ENCODE peak calls at places on chromosomes 11 and 22, in five cellular contexts. G is K562, N is GM12878, X is H1, H is HepG2. J is an unnamed sample.

GRCh38 chr22:40491990-40492631 is 121.7 kb downstream of the SGSM3 start:
- DNase-seq in G (no peak), N (peak), X (no peak), H (no peak), J (no peak)

GRCh38 chr11:20000022-20000392 is 160.3 kb downstream of the DBX1 start:
- DNase-seq in G (no peak), N (no peak), X (no peak), H (no peak), J (no peak)

GRCh38 chr11:3104051-3104714 is 47.0 kb upstream of the CARS1 start:
- DNase-seq in G (no peak), N (no peak), X (no peak), H (no peak), J (no peak)

GRCh38 chr11:132848336-132848735 is 684.0 kb downstream of the OPCML start:
- DNase-seq in G (no peak), N (no peak), X (no peak), H (no peak), J (no peak)

GRCh38 chr11:111629499-111629898 is 27.2 kb downstream of the SIK2 start:
- DNase-seq in G (no peak), N (no peak), X (no peak), H (no peak), J (no peak)

GRCh38 chr11:86162257-86162656 is 82.3 kb upstream of the EED start:
- DNase-seq in G (peak), N (no peak), X (no peak), H (no peak), J (no peak)

GRCh38 chr11:108534274-108534882 is 36.2 kb upstream of the POGLUT3 start:
- DNase-seq in G (no peak), N (no peak), X (no peak), H (no peak), J (no peak)

GRCh38 chr11:133011604-133012003 is 520.7 kb downstream of the OPCML start:
- DNase-seq in G (no peak), N (no peak), X (no peak), H (no peak), J (no peak)

GRCh38 chr11:64055077-64055476 is 19.3 kb downstream of the FLRT1 start:
- DNase-seq in G (no peak), N (no peak), X (no peak), H (no peak), J (no peak)

GRCh38 chr11:59158206-59159068 is 13.5 kb upstream of the DTX4 start:
- DNase-seq in G (peak), N (no peak), X (no peak), H (peak), J (peak)

GRCh38 chr11:63920870-63921417 is 4.0 kb upstream of the RCOR2 start:
- DNase-seq in G (peak), N (no peak), X (no peak), H (no peak), J (no peak)

GRCh38 chr11:127247261-127247660 is 246.7 kb upstream of the KIRREL3 start:
- DNase-seq in G (no peak), N (no peak), X (no peak), H (no peak), J (no peak)

GRCh38 chr11:69199583-69200295 is 44.0 kb downstream of the SMIM38 start:
- DNase-seq in G (no peak), N (no peak), X (no peak), H (no peak), J (no peak)

GRCh38 chr11:96014234-96014633 is 90.3 kb upstream of the MTMR2 start:
- DNase-seq in G (no peak), N (peak), X (no peak), H (peak), J (peak)

GRCh38 chr11:110529043-110529442 is 99.3 kb downstream of the FDX1 start:
- DNase-seq in G (peak), N (no peak), X (no peak), H (peak), J (peak)

GRCh38 chr11:115469361-115469760 is 34.9 kb downstream of the CADM1 start:
- DNase-seq in G (no peak), N (peak), X (no peak), H (no peak), J (no peak)

GRCh38 chr11:110148775-110149744 is 55.9 kb downstream of the ZC3H12C start:
- DNase-seq in G (peak), N (no peak), X (no peak), H (no peak), J (peak)

GRCh38 chr11:27699926-27700350 is 317 bp downstream of the BDNF start:
- DNase-seq in G (no peak), N (no peak), X (no peak), H (no peak), J (no peak)

GRCh38 chr11:119742263-119742861 is 13.4 kb upstream of the NECTIN1 start:
- DNase-seq in G (peak), N (no peak), X (no peak), H (no peak), J (no peak)

GRCh38 chr22:48866906-48867597 is 960.6 kb downstream of the BRD1 start:
- DNase-seq in G (no peak), N (no peak), X (no peak), H (no peak), J (no peak)

GRCh38 chr11:27201454-27202302 is 161.1 kb downstream of the BBOX1 start:
- DNase-seq in G (peak), N (no peak), X (no peak), H (peak), J (no peak)

GRCh38 chr11:46272816-46273427 is 4.5 kb upstream of the CREB3L1 start:
- DNase-seq in G (peak), N (no peak), X (no peak), H (no peak), J (no peak)

GRCh38 chr11:63672934-63673539 is 1.9 kb upstream of the ATL3 start:
- DNase-seq in G (no peak), N (no peak), X (no peak), H (peak), J (no peak)

GRCh38 chr11:65304613-65305012 is 10.1 kb upstream of the CDC42EP2 start:
- DNase-seq in G (no peak), N (no peak), X (no peak), H (no peak), J (no peak)

GRCh38 chr11:65304110-65304509 is 10.6 kb upstream of the CDC42EP2 start:
- DNase-seq in G (no peak), N (no peak), X (no peak), H (no peak), J (no peak)

GRCh38 chr11:65300621-65301290 is 13.9 kb upstream of the CDC42EP2 start:
- DNase-seq in G (no peak), N (no peak), X (no peak), H (no peak), J (no peak)

GRCh38 chr11:65303542-65303941 is 11.1 kb upstream of the CDC42EP2 start:
- DNase-seq in G (no peak), N (no peak), X (no peak), H (no peak), J (no peak)

GRCh38 chr11:65301491-65302329 is 13.0 kb upstream of the CDC42EP2 start:
- DNase-seq in G (peak), N (no peak), X (no peak), H (no peak), J (no peak)
- TF ChIP-seq SRF in G (no peak), N (no peak), X (no peak), H (no peak), J (no peak)

GRCh38 chr22:31177420-31178162 is 17.6 kb downstream of the RNF185 start:
- DNase-seq in G (no peak), N (no peak), X (no peak), H (no peak), J (no peak)

GRCh38 chr22:31176923-31177322 is 16.9 kb downstream of the RNF185 start:
- DNase-seq in G (no peak), N (no peak), X (no peak), H (no peak), J (no peak)

GRCh38 chr22:31170971-31171370 is 11.0 kb downstream of the RNF185 start:
- DNase-seq in G (no peak), N (no peak), X (no peak), H (no peak), J (no peak)

GRCh38 chr22:31178859-31179258 is 18.9 kb downstream of the RNF185 start:
- DNase-seq in G (no peak), N (no peak), X (no peak), H (no peak), J (no peak)

DNA sequence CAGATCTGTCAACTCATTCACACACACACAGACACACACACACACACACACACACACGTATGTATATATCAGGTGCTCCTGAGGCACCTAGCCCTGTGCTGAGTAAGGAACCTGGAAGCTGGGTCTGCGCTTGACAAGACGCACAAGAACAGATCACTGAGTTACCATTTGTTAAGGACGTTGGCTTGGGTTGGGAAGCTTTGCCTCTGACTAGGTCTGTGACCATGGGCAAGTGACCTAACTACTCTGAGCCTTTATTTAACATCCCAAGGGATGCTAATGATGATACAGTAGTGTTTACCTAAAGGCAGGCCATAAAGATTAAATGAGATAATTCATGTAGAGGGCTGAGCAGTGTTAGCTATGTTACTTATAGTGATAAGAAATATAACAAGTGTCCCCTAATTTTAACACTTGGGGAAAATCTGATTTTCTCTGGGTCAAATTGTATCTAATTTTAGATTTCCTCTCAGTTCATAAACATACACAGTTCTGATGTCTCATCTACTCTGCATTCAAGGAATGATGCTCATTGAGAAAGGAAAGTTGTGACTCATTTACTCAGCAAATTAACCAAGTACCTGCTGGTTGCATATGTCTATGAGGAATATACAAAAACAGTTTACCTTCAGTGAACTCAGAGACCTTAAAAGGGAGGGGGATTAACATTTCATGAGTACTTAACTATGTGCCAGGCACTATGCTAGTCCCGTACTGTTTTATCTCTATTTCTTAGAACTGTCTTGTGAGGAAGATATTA is 13.6 kb downstream of the RNF185 start:
- DNase-seq in G (no peak), N (no peak), X (no peak), H (no peak), J (no peak)
- TF ChIP-seq ZNF274 in G (no peak), N (no peak), X (no peak), H (no peak), J (no peak)

DNA sequence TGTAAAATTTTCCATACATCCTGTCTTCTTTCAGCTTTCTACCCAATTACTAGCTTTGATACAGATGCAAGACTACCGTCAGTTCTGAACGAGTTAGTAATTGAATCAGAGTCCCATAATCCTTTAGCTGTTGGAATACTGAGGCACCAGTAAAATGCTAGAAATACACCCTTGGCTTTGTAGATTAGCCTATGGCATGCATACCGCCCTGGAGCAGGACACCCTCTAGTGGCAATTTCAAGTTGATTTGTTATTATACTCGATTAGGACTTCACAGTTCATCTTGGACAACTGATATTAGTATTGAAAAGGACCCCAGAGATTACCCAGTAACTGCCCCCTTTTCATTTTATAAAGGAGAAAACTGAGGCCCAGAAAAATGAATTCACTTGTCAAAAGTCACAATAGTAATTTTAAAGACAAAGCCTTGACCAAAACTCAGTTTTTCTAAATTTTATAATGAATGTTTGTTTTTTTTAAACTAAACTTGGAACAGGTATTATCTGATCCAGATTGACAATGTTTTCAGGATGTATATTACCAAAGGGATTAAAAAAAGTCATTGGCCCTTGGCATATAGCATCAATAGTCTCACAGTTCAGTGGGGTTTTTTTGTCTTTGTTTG is 72.6 kb downstream of the HIPK3 start:
- DNase-seq in G (peak), N (no peak), X (no peak), H (peak), J (peak)
- TF ChIP-seq SRF in G (no peak), N (no peak), X (no peak), H (no peak), J (no peak)

GRCh38 chr11:10444725-10445286 is 10.3 kb upstream of the AMPD3 start:
- DNase-seq in G (no peak), N (no peak), X (no peak), H (no peak), J (no peak)
- TF ChIP-seq ZNF274 in G (no peak), N (no peak), X (no peak), H (no peak), J (no peak)

DNA sequence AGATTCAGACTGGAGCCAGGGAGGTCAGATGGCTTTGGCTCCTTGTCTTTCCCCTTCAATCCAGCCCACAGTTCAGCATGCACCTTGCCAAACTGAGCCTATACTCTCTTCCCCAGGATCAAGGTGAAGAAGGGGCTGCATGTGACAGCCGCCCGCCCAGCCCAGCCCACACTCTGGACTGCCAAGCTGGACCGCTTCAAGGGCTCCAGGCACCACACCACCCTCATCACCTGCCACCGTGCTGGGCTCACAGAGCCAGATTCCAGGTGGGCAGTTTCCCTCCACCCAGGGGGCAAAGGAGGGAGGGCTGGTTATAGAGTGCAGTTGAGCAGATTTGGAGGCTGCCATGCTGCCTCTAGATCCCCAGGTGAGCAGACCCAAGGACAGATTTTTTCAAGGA is 6.1 kb downstream of the TMEM132A start:
- DNase-seq in G (no peak), N (no peak), X (no peak), H (no peak), J (no peak)
- TF ChIP-seq SRF in G (no peak), N (no peak), X (no peak), H (no peak), J (no peak)

GRCh38 chr11:65498977-65499712 is at the start of gene MALAT1:
- DNase-seq in G (peak), N (peak), X (no peak), H (peak), J (peak)

GRCh38 chr11:65499713-65500261 is 942 bp downstream of the MALAT1 start:
- DNase-seq in G (no peak), N (no peak), X (no peak), H (no peak), J (no peak)

GRCh38 chr11:65498727-65498976 is 193 bp upstream of the MALAT1 start:
- DNase-seq in G (no peak), N (no peak), X (no peak), H (no peak), J (no peak)

GRCh38 chr11:65497141-65498041 is 1.5 kb upstream of the MALAT1 start:
- DNase-seq in G (peak), N (peak), X (peak), H (peak), J (peak)

GRCh38 chr11:65498042-65498726 is 661 bp upstream of the MALAT1 start:
- DNase-seq in G (no peak), N (peak), X (no peak), H (no peak), J (no peak)
- TF ChIP-seq ZNF274 in G (no peak), N (no peak), X (no peak), H (no peak), J (no peak)

GRCh38 chr11:10658621-10659338 is 34.8 kb downstream of the IRAG1 start:
- DNase-seq in G (no peak), N (no peak), X (no peak), H (no peak), J (no peak)

GRCh38 chr11:10655227-10655626 is 38.3 kb downstream of the IRAG1 start:
- DNase-seq in G (no peak), N (no peak), X (no peak), H (no peak), J (peak)

GRCh38 chr11:10659339-10660216 is 34.0 kb downstream of the IRAG1 start:
- DNase-seq in G (peak), N (no peak), X (no peak), H (peak), J (peak)

GRCh38 chr11:10655931-10656576 is 37.5 kb downstream of the IRAG1 start:
- DNase-seq in G (no peak), N (no peak), X (no peak), H (no peak), J (no peak)

DNA sequence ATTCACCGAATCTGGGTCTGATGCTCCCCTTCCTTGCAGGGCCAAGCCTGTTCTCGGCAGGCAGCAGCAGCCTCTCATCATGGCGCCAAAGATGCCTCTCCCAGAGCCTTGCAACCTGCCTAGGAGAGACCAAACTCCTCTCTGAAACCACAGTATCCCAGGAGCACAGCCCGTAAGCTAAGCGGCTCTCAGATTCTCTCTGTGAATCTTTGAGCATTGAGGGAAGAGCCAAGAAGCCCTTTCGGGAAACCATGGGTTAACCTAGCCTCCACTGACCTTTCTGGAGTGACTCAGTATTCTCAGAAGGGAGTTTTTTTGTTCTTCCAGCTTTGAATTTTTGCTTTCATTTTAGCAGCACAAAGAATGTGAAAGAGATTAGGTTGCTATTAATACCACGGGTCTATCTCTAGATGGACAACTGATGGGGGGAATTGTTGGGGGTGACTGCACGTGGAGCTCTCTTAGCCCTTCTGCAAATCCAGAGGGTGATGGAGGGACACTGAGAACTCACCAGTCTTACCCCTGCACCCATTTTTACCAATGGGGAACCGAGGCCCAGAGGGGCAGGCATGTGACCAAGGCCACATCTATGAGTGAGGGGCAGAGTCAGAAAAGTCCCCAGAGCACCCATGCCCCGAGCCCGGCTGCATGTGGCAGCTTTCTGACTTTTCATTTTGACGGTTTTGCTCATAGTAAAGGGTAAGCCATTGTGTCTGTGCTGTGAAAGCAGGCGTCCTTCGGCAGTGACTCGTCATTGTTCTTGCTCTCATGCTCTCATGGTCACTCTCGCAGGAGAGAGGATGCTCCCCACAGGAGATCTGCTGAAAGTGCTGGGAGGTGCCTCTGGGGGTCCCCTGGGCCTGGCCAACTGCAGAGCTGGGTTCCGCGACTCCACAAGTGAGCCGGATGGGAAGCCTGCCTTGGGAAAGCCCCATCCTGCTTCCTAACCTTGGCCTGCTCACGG is 36.0 kb downstream of the IRAG1 start:
- DNase-seq in G (no peak), N (peak), X (no peak), H (no peak), J (no peak)
- TF ChIP-seq SRF in G (no peak), N (no peak), X (no peak), H (no peak), J (no peak)